ENCODE peak calls at places on chromosomes 1 and 21, in eight cellular contexts. One of them, this sample, is unnamed.

GRCh38 chr1:29626066-29626465 is 389.7 kb downstream of the PTPRU start:
- DNase-seq in midbrain: no peak
- DNase-seq in SK-N-SH: no peak
- DNase-seq in AG04450: no peak
- DNase-seq in T1000: no peak
- DNase-seq in GM04503: no peak
- DNase-seq in NB4: no peak
- DNase-seq in mucosa of gallbladder: peak
- DNase-seq in this sample: no peak

GRCh38 chr1:162551969-162552683 is 9.4 kb upstream of the UAP1 start:
- DNase-seq in midbrain: no peak
- DNase-seq in SK-N-SH: no peak
- DNase-seq in AG04450: no peak
- DNase-seq in T1000: no peak
- DNase-seq in GM04503: no peak
- DNase-seq in NB4: no peak
- DNase-seq in mucosa of gallbladder: no peak
- DNase-seq in this sample: no peak

GRCh38 chr1:8678688-8679410 is 138.6 kb downstream of the RERE start:
- DNase-seq in midbrain: no peak
- DNase-seq in SK-N-SH: no peak
- DNase-seq in AG04450: no peak
- DNase-seq in T1000: no peak
- DNase-seq in GM04503: no peak
- DNase-seq in NB4: no peak
- DNase-seq in mucosa of gallbladder: no peak
- DNase-seq in this sample: no peak

GRCh38 chr1:41810446-41810845 is 108.3 kb downstream of the HIVEP3 start:
- DNase-seq in midbrain: peak
- DNase-seq in SK-N-SH: no peak
- DNase-seq in AG04450: peak
- DNase-seq in T1000: peak
- DNase-seq in GM04503: no peak
- DNase-seq in NB4: peak
- DNase-seq in mucosa of gallbladder: no peak
- DNase-seq in this sample: no peak

GRCh38 chr1:195495720-195496635 is 1112.3 kb downstream of the KCNT2 start:
- DNase-seq in midbrain: no peak
- DNase-seq in SK-N-SH: no peak
- DNase-seq in AG04450: no peak
- DNase-seq in T1000: no peak
- DNase-seq in GM04503: no peak
- DNase-seq in NB4: no peak
- DNase-seq in mucosa of gallbladder: no peak
- DNase-seq in this sample: no peak

GRCh38 chr1:63799810-63800209 is 26.0 kb downstream of the ROR1 start:
- DNase-seq in midbrain: no peak
- DNase-seq in SK-N-SH: peak
- DNase-seq in AG04450: no peak
- DNase-seq in T1000: peak
- DNase-seq in GM04503: peak
- DNase-seq in NB4: no peak
- DNase-seq in mucosa of gallbladder: no peak
- DNase-seq in this sample: no peak

GRCh38 chr1:153340356-153340755 is 8.3 kb downstream of the PGLYRP4 start:
- DNase-seq in midbrain: no peak
- DNase-seq in SK-N-SH: no peak
- DNase-seq in AG04450: no peak
- DNase-seq in T1000: no peak
- DNase-seq in GM04503: no peak
- DNase-seq in NB4: no peak
- DNase-seq in mucosa of gallbladder: no peak
- DNase-seq in this sample: no peak

GRCh38 chr1:176691251-176692228 is 228.6 kb downstream of the PAPPA2 start:
- DNase-seq in midbrain: peak
- DNase-seq in SK-N-SH: peak
- DNase-seq in AG04450: peak
- DNase-seq in T1000: no peak
- DNase-seq in GM04503: peak
- DNase-seq in NB4: peak
- DNase-seq in mucosa of gallbladder: peak
- DNase-seq in this sample: peak

GRCh38 chr1:160781129-160781808 is 14.7 kb upstream of the LY9 start:
- DNase-seq in midbrain: no peak
- DNase-seq in SK-N-SH: no peak
- DNase-seq in AG04450: no peak
- DNase-seq in T1000: no peak
- DNase-seq in GM04503: no peak
- DNase-seq in NB4: no peak
- DNase-seq in mucosa of gallbladder: peak
- DNase-seq in this sample: no peak

GRCh38 chr1:1281533-1282321 is 1.5 kb downstream of the SCNN1D start:
- DNase-seq in midbrain: no peak
- DNase-seq in SK-N-SH: peak
- DNase-seq in AG04450: no peak
- DNase-seq in T1000: no peak
- DNase-seq in GM04503: no peak
- DNase-seq in NB4: no peak
- DNase-seq in mucosa of gallbladder: peak
- DNase-seq in this sample: no peak

GRCh38 chr1:12356004-12356890 is 126.4 kb downstream of the VPS13D start:
- DNase-seq in midbrain: no peak
- DNase-seq in SK-N-SH: no peak
- DNase-seq in AG04450: no peak
- DNase-seq in T1000: no peak
- DNase-seq in GM04503: no peak
- DNase-seq in NB4: no peak
- DNase-seq in mucosa of gallbladder: no peak
- DNase-seq in this sample: no peak

GRCh38 chr1:203273869-203274602 is 31.3 kb upstream of the BTG2 start:
- DNase-seq in midbrain: peak
- DNase-seq in SK-N-SH: no peak
- DNase-seq in AG04450: no peak
- DNase-seq in T1000: no peak
- DNase-seq in GM04503: no peak
- DNase-seq in NB4: no peak
- DNase-seq in mucosa of gallbladder: no peak
- DNase-seq in this sample: no peak

GRCh38 chr1:148374101-148374500 is 109.0 kb downstream of the PPIAL4G start:
- DNase-seq in midbrain: no peak
- DNase-seq in SK-N-SH: no peak
- DNase-seq in AG04450: no peak
- DNase-seq in T1000: no peak
- DNase-seq in GM04503: no peak
- DNase-seq in NB4: no peak
- DNase-seq in mucosa of gallbladder: no peak
- DNase-seq in this sample: no peak

GRCh38 chr21:17784604-17785402 is 34.4 kb downstream of the C21orf91 start:
- DNase-seq in midbrain: no peak
- DNase-seq in SK-N-SH: no peak
- DNase-seq in AG04450: no peak
- DNase-seq in T1000: no peak
- DNase-seq in GM04503: no peak
- DNase-seq in NB4: peak
- DNase-seq in mucosa of gallbladder: no peak
- DNase-seq in this sample: no peak

GRCh38 chr1:207985996-207986395 is 75.1 kb upstream of the CD34 start:
- DNase-seq in midbrain: no peak
- DNase-seq in SK-N-SH: no peak
- DNase-seq in AG04450: no peak
- DNase-seq in T1000: no peak
- DNase-seq in GM04503: no peak
- DNase-seq in NB4: no peak
- DNase-seq in mucosa of gallbladder: no peak
- DNase-seq in this sample: no peak

GRCh38 chr1:169538998-169539871 is 47.0 kb downstream of the F5 start:
- DNase-seq in midbrain: no peak
- DNase-seq in SK-N-SH: no peak
- DNase-seq in AG04450: peak
- DNase-seq in T1000: peak
- DNase-seq in GM04503: peak
- DNase-seq in NB4: no peak
- DNase-seq in mucosa of gallbladder: no peak
- DNase-seq in this sample: no peak

GRCh38 chr1:55986003-55986402 is 593.4 kb downstream of the PLPP3 start:
- DNase-seq in midbrain: no peak
- DNase-seq in SK-N-SH: no peak
- DNase-seq in AG04450: no peak
- DNase-seq in T1000: no peak
- DNase-seq in GM04503: no peak
- DNase-seq in NB4: no peak
- DNase-seq in mucosa of gallbladder: no peak
- DNase-seq in this sample: no peak